ENCODE peak calls at places on chromosomes 5 and 9, in nine cellular contexts. Y, K, U, V, S, Q, A, H and Z are unnamed samples.

GRCh38 chr9:125260564-125260963 is 1.1 kb upstream of the GAPVD1 start:
- DNase-seq in A (no peak), Y (no peak), Q (no peak), V (no peak), S (peak; percentile 22), H (no peak), U (no peak), K (no peak), Z (no peak)

GRCh38 chr5:126419102-126419501 is 4.1 kb upstream of the GRAMD2B start:
- DNase-seq in K (no peak), V (no peak), H (no peak), A (no peak), Y (no peak), U (no peak), S (no peak), Q (no peak), Z (no peak)

GRCh38 chr9:113687680-113688371 is 188.3 kb upstream of the ZNF618 start:
- DNase-seq in S (no peak), A (peak; percentile 52), Q (no peak), H (no peak), U (no peak), V (peak; percentile 72), K (peak; percentile 53), Y (no peak), Z (no peak)

GRCh38 chr9:3980212-3980611 is 319.7 kb downstream of the GLIS3 start:
- DNase-seq in U (no peak), H (no peak), S (no peak), Y (no peak), Q (no peak), K (no peak), A (peak; percentile 16), V (no peak), Z (no peak)

GRCh38 chr5:77452351-77452750 is 39.8 kb downstream of the WDR41 start:
- DNase-seq in K (no peak), S (no peak), Y (no peak), Q (no peak), H (no peak), A (no peak), V (no peak), U (no peak), Z (no peak)

GRCh38 chr5:6358434-6358820 is 19.9 kb downstream of the MED10 start:
- DNase-seq in A (no peak), K (no peak), U (no peak), S (no peak), H (no peak), V (no peak), Q (no peak), Y (no peak), Z (no peak)

GRCh38 chr5:115433918-115434317 is 110.7 kb downstream of the FEM1C start:
- DNase-seq in Q (no peak), S (no peak), A (no peak), U (no peak), K (no peak), Y (no peak), H (no peak), V (no peak), Z (no peak)

GRCh38 chr5:173891367-173891766 is 3.2 kb downstream of the CPEB4 start:
- DNase-seq in Q (no peak), A (no peak), U (no peak), Y (no peak), H (no peak), S (no peak), K (no peak), V (no peak), Z (no peak)

GRCh38 chr5:121937762-121938161 is 24.0 kb upstream of the SRFBP1 start:
- DNase-seq in K (peak; percentile 19), Q (peak; percentile 65), U (no peak), H (no peak), V (no peak), A (no peak), S (no peak), Y (no peak), Z (no peak)

GRCh38 chr9:93813687-93814560 is 141.2 kb downstream of the BARX1 start:
- DNase-seq in V (no peak), A (peak; percentile 36), U (no peak), H (no peak), K (no peak), S (no peak), Y (no peak), Q (no peak), Z (no peak)

GRCh38 chr9:89153618-89154017 is 25.0 kb downstream of the SHC3 start:
- DNase-seq in Q (peak; percentile 87), V (peak; percentile 61), Y (peak; percentile 76), H (no peak), S (peak; percentile 85), A (no peak), U (no peak), K (peak; percentile 80), Z (no peak)

GRCh38 chr9:126456396-126456795 is 129.8 kb downstream of the MVB12B start:
- DNase-seq in Y (no peak), H (no peak), S (no peak), K (peak; percentile 8), A (no peak), V (peak; percentile 20), U (no peak), Q (peak; percentile 64), Z (no peak)

GRCh38 chr9:94112716-94113465 is 28.6 kb downstream of the PTPDC1 start:
- DNase-seq in H (no peak), S (no peak), Y (no peak), U (no peak), Q (no peak), V (peak; percentile 95), A (no peak), K (peak; percentile 80), Z (no peak)

GRCh38 chr5:109561447-109561846 is 128.3 kb upstream of the MAN2A1 start:
- DNase-seq in Y (no peak), S (no peak), U (no peak), V (no peak), H (no peak), K (no peak), Q (no peak), A (no peak), Z (no peak)

GRCh38 chr5:128109138-128109537 is 25.6 kb downstream of the SLC12A2 start:
- DNase-seq in Q (no peak), A (no peak), H (no peak), K (no peak), Y (no peak), S (no peak), U (no peak), V (no peak), Z (no peak)

GRCh38 chr5:179800696-179801201 is 5.9 kb downstream of the MGAT4B start:
- DNase-seq in A (no peak), U (no peak), K (no peak), Q (no peak), Y (no peak), H (no peak), V (no peak), S (no peak), Z (no peak)

GRCh38 chr9:85246566-85246965 is 495.2 kb downstream of the AGTPBP1 start:
- DNase-seq in H (no peak), Y (no peak), A (no peak), Q (no peak), S (no peak), V (no peak), K (no peak), U (no peak), Z (no peak)

GRCh38 chr5:175902013-175902412 is 30.6 kb downstream of the CPLX2 start:
- DNase-seq in K (no peak), Y (no peak), U (no peak), S (no peak), A (no peak), Q (no peak), H (no peak), V (no peak), Z (no peak)

DNA sequence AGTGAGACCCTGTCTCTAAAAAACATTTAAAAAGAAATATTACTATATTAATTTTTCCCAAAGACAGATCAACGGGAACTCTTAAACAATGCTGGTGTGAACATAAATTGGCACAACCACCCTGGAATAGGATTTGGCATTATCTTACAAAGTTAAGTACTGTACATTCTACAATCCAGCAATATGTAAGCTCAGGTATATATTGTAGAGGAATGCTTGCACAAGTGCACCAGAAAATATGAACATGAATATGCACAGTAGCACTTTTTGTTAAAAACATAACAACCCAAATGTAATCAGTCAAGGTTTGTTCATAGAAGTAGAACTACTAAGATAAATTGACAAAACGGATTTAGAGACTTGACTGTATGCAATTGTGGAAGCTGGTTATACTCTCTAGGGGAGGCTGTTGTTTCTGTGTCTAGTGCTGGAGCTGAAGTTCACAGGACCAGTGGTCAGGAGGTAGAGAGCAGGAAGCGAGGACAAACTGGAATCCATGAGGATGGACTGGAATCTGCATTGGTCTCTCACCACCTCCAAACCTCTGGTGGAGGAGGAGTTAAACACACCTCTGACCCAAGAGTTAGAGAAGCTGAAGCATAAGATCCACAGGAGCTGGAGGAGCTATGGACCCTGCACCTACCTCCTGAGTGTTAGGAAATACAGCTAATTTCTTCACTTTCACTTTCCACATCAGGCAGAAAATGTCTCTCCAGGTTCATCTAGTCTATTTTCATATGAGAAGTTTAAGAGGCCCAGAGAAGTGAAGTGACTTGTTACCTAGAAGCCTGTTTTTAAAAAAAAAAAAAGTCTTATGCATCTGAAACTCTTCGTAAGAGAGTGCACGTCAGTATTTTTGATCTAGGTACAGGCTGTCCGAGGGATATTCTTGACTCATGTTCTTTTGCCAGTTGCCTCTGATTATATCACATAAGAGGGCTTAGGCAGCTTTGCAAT is 20.3 kb upstream of the RIC1 start:
- DNase-seq in Q (peak; percentile 45), S (no peak), V (peak; percentile 20), U (no peak), A (no peak), H (no peak), K (peak; percentile 12), Y (no peak), Z (peak; percentile 15)
- TF ChIP-seq CTCF in Q (peak; percentile 13), S (no peak), V (no peak), U (no peak), A (no peak), H (no peak), K (no peak), Y (no peak), Z (no peak)

GRCh38 chr9:5976668-5977397 is 38.6 kb downstream of the RANBP6 start:
- DNase-seq in V (no peak), U (no peak), A (no peak), Y (no peak), S (no peak), H (no peak), K (no peak), Q (no peak), Z (no peak)
- TF ChIP-seq CTCF in V (no peak), U (no peak), A (no peak), Y (no peak), S (no peak), H (no peak), K (no peak), Q (no peak), Z (no peak)

GRCh38 chr5:165574140-165574539 is 2068.7 kb downstream of the MAT2B start:
- DNase-seq in Y (no peak), U (no peak), A (no peak), Q (no peak), K (no peak), S (no peak), H (no peak), V (no peak), Z (no peak)

GRCh38 chr5:165576678-165577275 is 2071.4 kb downstream of the MAT2B start:
- DNase-seq in A (no peak), Y (no peak), V (no peak), H (no peak), K (no peak), S (no peak), U (no peak), Q (no peak), Z (no peak)

GRCh38 chr5:165573445-165573844 is 2068.0 kb downstream of the MAT2B start:
- DNase-seq in H (no peak), S (no peak), A (no peak), Q (no peak), V (no peak), U (no peak), Y (peak; percentile 20), K (no peak), Z (peak; percentile 3)
- TF ChIP-seq CTCF in H (no peak), S (no peak), A (no peak), Q (no peak), V (no peak), U (no peak), Y (no peak), K (no peak), Z (no peak)

GRCh38 chr9:133729646-133730281 is 8.4 kb downstream of the SARDH start:
- DNase-seq in H (no peak), U (no peak), S (no peak), Q (no peak), Y (no peak), A (no peak), V (no peak), K (no peak), Z (no peak)
- TF ChIP-seq CTCF in H (no peak), U (no peak), S (no peak), Q (no peak), Y (no peak), A (peak; percentile 40), V (no peak), K (no peak), Z (no peak)